ENCODE peak calls at places on chromosomes 7 and 10, in seven cellular contexts. One of them, this sample, is unnamed. For H3K9me3 and H3K4me1, the result is how much of the 10 kb centered on the place peaks cover.

GRCh38 chr7:151091988-151092387 is 5.7 kb downstream of the AGAP3 start:
- DNase-seq in tibial nerve: no peak
- DNase-seq in transverse colon: no peak
- DNase-seq in right lobe of liver: no peak
- DNase-seq in uterus: no peak
- DNase-seq in K562: no peak
- DNase-seq in body of pancreas: no peak
- DNase-seq in this sample: no peak

GRCh38 chr7:142807855-142808460 is 37.2 kb downstream of the PRSS2 start:
- DNase-seq in tibial nerve: no peak
- DNase-seq in body of pancreas: no peak
- DNase-seq in uterus: no peak
- DNase-seq in K562: peak
- DNase-seq in transverse colon: no peak
- DNase-seq in right lobe of liver: no peak
- DNase-seq in this sample: no peak

GRCh38 chr7:55171157-55171556 is 152.3 kb downstream of the EGFR start:
- DNase-seq in uterus: no peak
- DNase-seq in right lobe of liver: no peak
- DNase-seq in K562: no peak
- DNase-seq in tibial nerve: no peak
- DNase-seq in body of pancreas: no peak
- DNase-seq in transverse colon: no peak
- DNase-seq in this sample: no peak

GRCh38 chr7:139825666-139826290 is 3.3 kb upstream of the TBXAS1 start:
- DNase-seq in uterus: no peak
- DNase-seq in tibial nerve: no peak
- DNase-seq in body of pancreas: no peak
- DNase-seq in transverse colon: no peak
- DNase-seq in right lobe of liver: no peak
- DNase-seq in K562: peak
- DNase-seq in this sample: no peak

GRCh38 chr10:21687197-21687993 is 153.4 kb downstream of the MLLT10 start:
- DNase-seq in tibial nerve: no peak
- DNase-seq in body of pancreas: no peak
- DNase-seq in transverse colon: no peak
- DNase-seq in right lobe of liver: no peak
- DNase-seq in K562: no peak
- DNase-seq in uterus: no peak
- DNase-seq in this sample: no peak

GRCh38 chr7:39353615-39354376 is 212.4 kb upstream of the YAE1 start:
- DNase-seq in uterus: peak
- DNase-seq in transverse colon: peak
- DNase-seq in tibial nerve: no peak
- DNase-seq in K562: no peak
- DNase-seq in right lobe of liver: no peak
- DNase-seq in body of pancreas: peak
- DNase-seq in this sample: peak

GRCh38 chr10:59376817-59377340 is 14.5 kb upstream of the FAM13C start:
- DNase-seq in tibial nerve: no peak
- DNase-seq in transverse colon: no peak
- DNase-seq in K562: no peak
- DNase-seq in uterus: no peak
- DNase-seq in body of pancreas: no peak
- DNase-seq in right lobe of liver: no peak
- DNase-seq in this sample: no peak

GRCh38 chr10:74934100-74934812 is 107.9 kb downstream of the KAT6B start:
- DNase-seq in transverse colon: no peak
- DNase-seq in uterus: no peak
- DNase-seq in body of pancreas: no peak
- DNase-seq in right lobe of liver: no peak
- DNase-seq in tibial nerve: no peak
- DNase-seq in K562: no peak
- DNase-seq in this sample: no peak

GRCh38 chr7:120991570-120991969 is 3.1 kb downstream of the CPED1 start:
- DNase-seq in tibial nerve: no peak
- DNase-seq in right lobe of liver: no peak
- DNase-seq in uterus: no peak
- DNase-seq in transverse colon: no peak
- DNase-seq in K562: no peak
- DNase-seq in body of pancreas: no peak
- DNase-seq in this sample: no peak

GRCh38 chr7:107995184-107996071 is 7.5 kb downstream of the LAMB1 start:
- DNase-seq in transverse colon: no peak
- DNase-seq in tibial nerve: no peak
- DNase-seq in body of pancreas: no peak
- DNase-seq in uterus: no peak
- DNase-seq in right lobe of liver: no peak
- DNase-seq in K562: peak
- DNase-seq in this sample: no peak

GRCh38 chr7:156460861-156461632 is 179.5 kb upstream of the RNF32 start:
- DNase-seq in K562: no peak
- DNase-seq in transverse colon: no peak
- DNase-seq in right lobe of liver: no peak
- DNase-seq in tibial nerve: no peak
- DNase-seq in uterus: no peak
- DNase-seq in body of pancreas: no peak
- DNase-seq in this sample: no peak

DNA sequence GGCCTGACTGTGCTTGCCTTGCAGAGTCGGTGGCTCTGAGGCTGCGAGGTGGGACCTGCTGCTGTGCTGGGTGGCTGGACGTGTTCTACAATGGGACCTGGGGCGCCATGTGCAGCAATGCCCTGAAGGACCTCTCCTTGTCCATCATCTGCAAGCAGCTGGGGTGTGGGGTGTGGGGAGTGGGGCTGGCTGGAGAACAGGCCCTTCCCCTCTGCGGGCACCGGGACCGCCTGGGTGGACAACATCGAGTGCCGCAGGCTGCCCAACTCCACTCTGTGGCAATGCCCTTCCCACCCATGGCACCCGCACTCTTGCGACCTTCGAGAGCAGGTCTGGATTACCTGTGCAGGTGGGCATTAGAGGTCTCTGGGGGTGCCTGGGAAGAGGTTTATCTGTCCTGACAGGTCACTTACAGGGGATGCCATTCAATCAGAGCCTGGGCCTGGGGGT is 10.9 kb downstream of the SCART1 start:
- DNase-seq in transverse colon: no peak
- DNase-seq in body of pancreas: no peak
- DNase-seq in right lobe of liver: peak
- DNase-seq in tibial nerve: no peak
- DNase-seq in uterus: no peak
- DNase-seq in K562: no peak
- DNase-seq in this sample: no peak
- H3K9me3 ChIP-seq in transverse colon: under half
- H3K9me3 ChIP-seq in body of pancreas: under half
- H3K9me3 ChIP-seq in right lobe of liver: under half
- H3K9me3 ChIP-seq in tibial nerve: under half
- H3K9me3 ChIP-seq in uterus: under half
- H3K9me3 ChIP-seq in K562: under half
- H3K9me3 ChIP-seq in this sample: under half

GRCh38 chr10:46030091-46030937 is at the start of gene NCOA4:
- DNase-seq in right lobe of liver: peak
- DNase-seq in K562: peak
- DNase-seq in tibial nerve: peak
- DNase-seq in transverse colon: peak
- DNase-seq in uterus: peak
- DNase-seq in body of pancreas: peak
- DNase-seq in this sample: peak
- TF ChIP-seq POLR2A in right lobe of liver: peak
- TF ChIP-seq POLR2A in K562: peak
- TF ChIP-seq POLR2A in tibial nerve: peak
- TF ChIP-seq POLR2A in transverse colon: peak
- TF ChIP-seq POLR2A in uterus: peak
- TF ChIP-seq POLR2A in body of pancreas: peak
- TF ChIP-seq POLR2A in this sample: peak

GRCh38 chr7:2106506-2106905 is 126.2 kb downstream of the MAD1L1 start:
- DNase-seq in tibial nerve: no peak
- DNase-seq in body of pancreas: no peak
- DNase-seq in right lobe of liver: no peak
- DNase-seq in uterus: no peak
- DNase-seq in K562: no peak
- DNase-seq in transverse colon: no peak
- DNase-seq in this sample: no peak

GRCh38 chr7:2104716-2105115 is 128.0 kb downstream of the MAD1L1 start:
- DNase-seq in transverse colon: no peak
- DNase-seq in K562: no peak
- DNase-seq in uterus: peak
- DNase-seq in body of pancreas: no peak
- DNase-seq in tibial nerve: no peak
- DNase-seq in right lobe of liver: no peak
- DNase-seq in this sample: no peak

GRCh38 chr7:2105917-2106316 is 126.8 kb downstream of the MAD1L1 start:
- DNase-seq in uterus: no peak
- DNase-seq in tibial nerve: no peak
- DNase-seq in transverse colon: no peak
- DNase-seq in right lobe of liver: no peak
- DNase-seq in K562: peak
- DNase-seq in body of pancreas: no peak
- DNase-seq in this sample: no peak

GRCh38 chr7:2104107-2104710 is 128.5 kb downstream of the MAD1L1 start:
- DNase-seq in K562: peak
- DNase-seq in uterus: peak
- DNase-seq in tibial nerve: peak
- DNase-seq in transverse colon: peak
- DNase-seq in body of pancreas: peak
- DNase-seq in right lobe of liver: no peak
- DNase-seq in this sample: peak

DNA sequence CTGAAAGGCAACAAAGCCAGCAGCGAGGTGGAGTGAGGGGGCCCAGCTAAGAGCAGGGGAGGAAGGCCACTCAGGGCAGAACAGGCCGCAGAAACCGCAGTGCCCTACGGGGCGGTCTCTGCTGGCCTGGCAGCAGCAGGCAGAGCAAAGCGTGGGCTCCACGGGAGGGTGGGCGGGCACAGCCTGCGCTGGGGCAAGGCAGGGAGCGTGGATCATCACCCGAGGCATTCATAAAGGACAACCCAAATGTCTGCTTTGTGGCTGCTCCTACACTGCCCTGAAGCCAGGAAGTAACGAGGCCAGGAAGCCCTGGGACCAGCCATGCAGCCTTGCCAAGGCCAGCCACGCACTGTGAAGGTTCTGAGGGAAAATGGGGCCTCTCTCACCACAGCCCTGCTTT is 127.5 kb downstream of the MAD1L1 start:
- DNase-seq in body of pancreas: no peak
- DNase-seq in K562: no peak
- DNase-seq in right lobe of liver: no peak
- DNase-seq in transverse colon: no peak
- DNase-seq in uterus: no peak
- DNase-seq in tibial nerve: no peak
- DNase-seq in this sample: no peak
- H3K4me1 ChIP-seq in body of pancreas: under half
- H3K4me1 ChIP-seq in K562: under half
- H3K4me1 ChIP-seq in right lobe of liver: under half
- H3K4me1 ChIP-seq in transverse colon: under half
- H3K4me1 ChIP-seq in uterus: under half
- H3K4me1 ChIP-seq in tibial nerve: under half
- H3K4me1 ChIP-seq in this sample: under half

GRCh38 chr7:56639173-56639746 is 493.0 kb downstream of the ZNF479 start:
- DNase-seq in body of pancreas: no peak
- DNase-seq in transverse colon: no peak
- DNase-seq in tibial nerve: no peak
- DNase-seq in K562: no peak
- DNase-seq in uterus: no peak
- DNase-seq in right lobe of liver: no peak
- DNase-seq in this sample: no peak
- H3K9me3 ChIP-seq in body of pancreas: under half
- H3K9me3 ChIP-seq in transverse colon: half or more
- H3K9me3 ChIP-seq in tibial nerve: under half
- H3K9me3 ChIP-seq in K562: under half
- H3K9me3 ChIP-seq in uterus: under half
- H3K9me3 ChIP-seq in right lobe of liver: under half
- H3K9me3 ChIP-seq in this sample: under half